ENCODE peak calls at places on chromosomes 11 and 22, in nine cellular contexts. D is Calu3, E is progenitor cell of endocrine pancreas, K is esophagus squamous epithelium, G is breast epithelium, I is A549, R is type B pancreatic cell, W is AG10803, Y is upper lobe of right lung. Z is an unnamed sample.

GRCh38 chr22:20026996-20027601 is 6.2 kb downstream of the TANGO2 start:
- DNase-seq in D (no peak), E (no peak), K (no peak), G (no peak), I (no peak), R (no peak), W (no peak), Y (no peak), Z (no peak)

GRCh38 chr22:45071618-45072017 is 61.8 kb upstream of the PHF21B start:
- DNase-seq in D (no peak), E (no peak), K (no peak), G (no peak), I (no peak), R (no peak), W (no peak), Y (no peak), Z (no peak)

GRCh38 chr11:3605721-3606324 is 36.0 kb downstream of the ART5 start:
- DNase-seq in D (no peak), E (no peak), K (no peak), G (no peak), I (no peak), R (no peak), W (no peak), Y (no peak), Z (no peak)

GRCh38 chr11:35144811-35145210 is 5.8 kb downstream of the CD44 start:
- DNase-seq in D (no peak), E (no peak), K (no peak), G (no peak), I (no peak), R (no peak), W (peak; percentile 88), Y (no peak), Z (peak; percentile 76)

GRCh38 chr11:75365711-75366181 is 14.3 kb upstream of the ARRB1 start:
- DNase-seq in D (no peak), E (no peak), K (no peak), G (no peak), I (peak; percentile 33), R (no peak), W (peak; percentile 51), Y (no peak), Z (peak; percentile 33)

GRCh38 chr11:105000167-105000566 is 22.8 kb downstream of the CASP5 start:
- DNase-seq in D (peak; percentile 23), E (no peak), K (no peak), G (no peak), I (peak; percentile 31), R (no peak), W (peak; percentile 5), Y (no peak), Z (no peak)

GRCh38 chr11:85694385-85694980 is 8.5 kb upstream of the CCDC89 start:
- DNase-seq in D (peak; percentile 6), E (no peak), K (no peak), G (no peak), I (peak; percentile 71), R (no peak), W (peak; percentile 64), Y (no peak), Z (peak; percentile 45)

GRCh38 chr11:95229199-95230053 is 1.6 kb downstream of the SESN3 start:
- DNase-seq in D (no peak), E (no peak), K (no peak), G (no peak), I (no peak), R (no peak), W (no peak), Y (no peak), Z (peak; percentile 9)

GRCh38 chr11:115476463-115477286 is 27.5 kb downstream of the CADM1 start:
- DNase-seq in D (no peak), E (no peak), K (no peak), G (no peak), I (no peak), R (no peak), W (no peak), Y (no peak), Z (no peak)

GRCh38 chr22:50267591-50268390 is 2.4 kb downstream of the MAPK11 start:
- DNase-seq in D (no peak), E (no peak), K (no peak), G (peak; percentile 75), I (peak; percentile 60), R (no peak), W (peak; percentile 47), Y (peak; percentile 86), Z (peak; percentile 53)

GRCh38 chr22:37019309-37020191 is at the start of the genes MPST and TST:
- DNase-seq in D (peak; percentile 75), E (peak; percentile 62), K (no peak), G (no peak), I (peak; percentile 63), R (no peak), W (peak; percentile 61), Y (peak; percentile 93), Z (peak; percentile 62)

GRCh38 chr11:102799656-102800339 is 1.8 kb upstream of the MMP1 start:
- DNase-seq in D (no peak), E (no peak), K (no peak), G (no peak), I (no peak), R (no peak), W (peak; percentile 80), Y (no peak), Z (no peak)

GRCh38 chr22:38924197-38924952 is 33.0 kb upstream of the APOBEC3A start:
- DNase-seq in D (peak; percentile 85), E (no peak), K (no peak), G (peak; percentile 77), I (peak; percentile 75), R (no peak), W (peak; percentile 92), Y (peak; percentile 83), Z (peak; percentile 81)

GRCh38 chr22:38925571-38926041 is 31.8 kb upstream of the APOBEC3A start:
- DNase-seq in D (no peak), E (no peak), K (no peak), G (no peak), I (no peak), R (no peak), W (no peak), Y (no peak), Z (peak; percentile 45)

GRCh38 chr22:38921801-38922200 is 35.6 kb upstream of the APOBEC3A start:
- DNase-seq in D (peak; percentile 63), E (no peak), K (no peak), G (no peak), I (no peak), R (no peak), W (no peak), Y (no peak), Z (no peak)

GRCh38 chr22:38921126-38921525 is 36.3 kb upstream of the APOBEC3A start:
- DNase-seq in D (peak; percentile 93), E (no peak), K (no peak), G (no peak), I (no peak), R (no peak), W (no peak), Y (no peak), Z (peak; percentile 93)

DNA sequence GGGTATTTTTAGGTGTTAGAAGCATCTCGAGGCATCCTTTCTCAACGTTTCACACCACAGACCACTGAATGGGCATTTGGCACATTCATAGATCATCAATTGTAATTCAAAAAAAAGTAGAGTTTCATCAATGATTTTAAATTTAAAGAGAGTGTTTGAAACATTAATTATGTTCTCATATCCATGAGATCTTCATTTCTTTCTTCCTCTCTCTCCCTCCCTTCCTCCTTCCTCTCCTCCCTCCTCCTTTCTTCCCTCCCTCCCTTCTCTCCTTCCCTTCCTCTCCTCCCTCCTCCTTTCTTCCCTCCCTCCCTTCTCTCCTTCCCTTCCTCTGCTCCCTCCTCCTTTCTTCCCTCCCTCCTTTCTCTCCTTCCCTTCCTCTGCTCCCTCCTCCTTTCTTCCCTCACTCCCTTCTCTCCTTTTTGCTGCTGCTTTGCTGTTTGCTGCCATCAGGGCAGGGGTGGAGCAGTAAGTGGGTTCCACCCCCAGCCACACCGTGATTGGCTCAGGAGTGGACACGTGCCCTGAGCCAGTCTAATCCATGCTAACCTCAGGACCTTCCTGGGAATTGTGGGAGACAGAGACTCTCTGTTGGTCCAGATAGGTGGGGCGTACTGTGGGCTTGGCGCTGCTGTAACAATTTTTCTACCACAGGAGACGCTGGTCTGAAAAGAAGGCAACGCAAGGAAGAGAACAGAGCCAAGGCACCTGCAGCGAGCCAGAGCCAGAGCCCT is 33.8 kb upstream of the APOBEC3A start:
- DNase-seq in D (peak; percentile 87), E (no peak), K (no peak), G (peak; percentile 67), I (peak; percentile 93), R (no peak), W (peak; percentile 66), Y (peak; percentile 79), Z (peak; percentile 62)
- TF ChIP-seq CTCF in D (no peak), E (no peak), K (peak; percentile 39), G (peak; percentile 49), I (no peak), R (no peak), W (peak; percentile 32), Y (peak; percentile 31), Z (no peak)

DNA sequence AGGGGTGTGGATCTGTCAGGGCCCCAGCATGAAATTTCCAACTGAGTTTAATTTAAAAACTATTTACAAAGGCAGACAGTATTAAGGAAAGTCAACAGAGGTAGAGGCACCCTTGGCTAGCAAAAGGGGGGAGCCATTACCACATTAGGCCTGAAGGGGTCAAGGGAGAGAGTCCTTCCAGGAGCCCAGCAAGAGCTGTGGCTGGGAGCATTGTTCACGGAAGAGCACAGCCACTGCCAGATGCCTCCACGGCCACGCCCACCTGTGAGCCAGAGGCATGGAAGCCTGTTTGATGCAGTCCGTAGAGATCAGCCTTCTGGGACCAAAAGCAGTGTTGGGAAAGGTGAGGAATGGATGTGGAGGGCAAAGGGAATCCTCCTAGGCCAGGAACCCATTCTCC is 102.6 kb downstream of the GALNT18 start:
- DNase-seq in D (no peak), E (no peak), K (no peak), G (no peak), I (peak; percentile 14), R (no peak), W (no peak), Y (no peak), Z (peak; percentile 11)
- TF ChIP-seq CTCF in D (no peak), E (peak; percentile 13), K (no peak), G (no peak), I (no peak), R (peak; percentile 45), W (no peak), Y (peak; percentile 15), Z (no peak)

DNA sequence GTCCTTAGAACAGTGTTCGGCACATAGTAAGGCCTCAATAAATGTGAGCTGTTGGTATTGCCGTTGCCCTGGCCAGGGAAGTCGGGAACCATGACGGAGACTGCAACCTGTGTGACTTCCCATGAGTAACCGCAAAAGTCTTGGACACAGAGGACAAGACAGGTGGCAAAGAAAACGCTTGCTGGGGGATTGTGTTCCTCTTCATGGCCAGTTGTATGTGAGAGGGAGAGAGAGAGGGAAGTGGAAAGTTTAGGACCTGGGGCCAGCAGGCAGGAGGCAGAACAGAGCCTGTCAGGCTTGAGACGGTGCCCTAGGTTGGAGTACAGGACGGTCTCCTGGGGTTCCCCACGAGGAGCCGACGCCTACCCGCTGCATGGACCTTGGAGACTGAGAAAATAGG is 90.2 kb downstream of the CEP164 start:
- DNase-seq in D (no peak), E (no peak), K (no peak), G (peak; percentile 41), I (no peak), R (no peak), W (no peak), Y (peak; percentile 36), Z (no peak)
- TF ChIP-seq CTCF in D (no peak), E (no peak), K (no peak), G (no peak), I (no peak), R (no peak), W (no peak), Y (no peak), Z (no peak)

DNA sequence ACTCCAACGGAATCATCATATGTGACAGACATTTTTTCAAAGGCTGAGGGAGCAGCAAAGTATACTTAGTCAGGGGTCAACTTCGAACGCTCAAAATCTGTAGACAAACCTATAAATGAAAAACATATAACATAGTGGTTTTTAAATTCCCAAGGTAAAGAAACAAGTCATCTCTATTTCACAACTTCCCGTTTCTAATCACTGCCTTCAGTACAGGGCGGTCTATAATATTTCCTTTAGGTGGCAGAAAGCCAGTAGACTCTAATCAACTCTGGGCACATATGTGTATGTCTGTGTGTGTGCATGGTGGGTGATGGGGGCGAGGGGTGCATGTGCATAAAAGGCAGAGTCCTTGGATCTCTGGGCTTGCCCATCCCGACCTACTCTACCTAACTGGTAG is 55.0 kb upstream of the ARFGAP3 start:
- DNase-seq in D (no peak), E (no peak), K (no peak), G (no peak), I (no peak), R (no peak), W (no peak), Y (no peak), Z (no peak)
- TF ChIP-seq CTCF in D (no peak), E (no peak), K (no peak), G (no peak), I (no peak), R (no peak), W (no peak), Y (no peak), Z (no peak)

Z was measured in MCF 10A.